ENCODE peak calls at places on chromosomes 3 and 15, in six cellular contexts. A, X, V, B, E and C are unnamed samples. For H3K4me1, the result is how much of the 10 kb centered on the place peaks cover.

GRCh38 chr3:105285653-105286241 is 81.0 kb upstream of the ALCAM start:
- DNase-seq in E (no peak), A (no peak), B (no peak), X (no peak), V (no peak), C (no peak)

GRCh38 chr3:129502641-129503386 is 25.6 kb upstream of the RHO start:
- DNase-seq in V (no peak), A (no peak), E (no peak), X (no peak), B (no peak), C (no peak)

GRCh38 chr3:127256138-127256537 is 31.7 kb downstream of the PRR20G start:
- DNase-seq in A (no peak), E (no peak), B (no peak), X (no peak), V (no peak), C (no peak)

GRCh38 chr3:158152186-158152585 is 42.3 kb downstream of the RSRC1 start:
- DNase-seq in B (no peak), E (no peak), A (no peak), X (peak), V (no peak), C (no peak)

GRCh38 chr3:42796332-42796885 is 7.9 kb downstream of the HIGD1A start:
- DNase-seq in B (no peak), E (no peak), X (no peak), V (no peak), A (no peak), C (no peak)

GRCh38 chr3:98008751-98009373 is 26.3 kb downstream of the GABRR3 start:
- DNase-seq in A (no peak), V (peak), E (no peak), B (no peak), X (no peak), C (no peak)

GRCh38 chr3:12420393-12420792 is 63.9 kb upstream of the TSEN2 start:
- DNase-seq in X (no peak), V (no peak), A (no peak), E (no peak), B (no peak), C (no peak)

GRCh38 chr3:127589600-127590281 is 792 bp downstream of the TPRA1 start:
- DNase-seq in E (peak), A (peak), B (peak), X (no peak), V (peak), C (no peak)

GRCh38 chr3:74633021-74633420 is 18.6 kb upstream of the CNTN3 start:
- DNase-seq in X (no peak), B (no peak), E (no peak), V (no peak), A (no peak), C (no peak)

GRCh38 chr3:149971403-149972075 is 844 bp upstream of the PFN2 start:
- DNase-seq in E (peak), X (no peak), B (no peak), V (peak), A (peak), C (peak)

GRCh38 chr3:65851827-65852226 is 186.9 kb downstream of the MAGI1 start:
- DNase-seq in E (no peak), V (no peak), B (no peak), X (peak), A (no peak), C (no peak)

GRCh38 chr3:113825090-113825489 is 13.5 kb upstream of the GRAMD1C start:
- DNase-seq in X (peak), A (no peak), V (no peak), B (no peak), E (no peak), C (no peak)

GRCh38 chr3:79937567-79937966 is 169.8 kb upstream of the ROBO1 start:
- DNase-seq in V (no peak), E (no peak), B (peak), X (no peak), A (no peak), C (no peak)

GRCh38 chr3:9770276-9770812 is 597 bp upstream of the CAMK1 start:
- DNase-seq in V (no peak), B (no peak), A (peak), X (peak), E (peak), C (no peak)

GRCh38 chr3:177150970-177151627 is 46.2 kb downstream of the TBL1XR1 start:
- DNase-seq in X (peak), V (no peak), B (no peak), E (no peak), A (no peak), C (no peak)

GRCh38 chr15:70329179-70329578 is 231.5 kb upstream of the TLE3 start:
- DNase-seq in E (no peak), X (no peak), A (no peak), B (no peak), V (no peak), C (no peak)

GRCh38 chr3:129119365-129120100 is 2.1 kb downstream of the RAB43 start:
- DNase-seq in B (no peak), X (no peak), A (peak), V (peak), E (no peak), C (peak)

GRCh38 chr3:9765865-9766264 is 3.9 kb downstream of the CAMK1 start:
- DNase-seq in V (no peak), B (no peak), X (no peak), A (no peak), E (no peak), C (no peak)

GRCh38 chr15:47756872-47757271 is 39.6 kb downstream of the SEMA6D start:
- DNase-seq in V (peak), X (peak), A (peak), B (no peak), E (no peak), C (no peak)

GRCh38 chr3:189490749-189491148 is 140.4 kb upstream of the TP63 start:
- DNase-seq in A (peak), E (no peak), B (no peak), V (no peak), X (no peak), C (no peak)

DNA sequence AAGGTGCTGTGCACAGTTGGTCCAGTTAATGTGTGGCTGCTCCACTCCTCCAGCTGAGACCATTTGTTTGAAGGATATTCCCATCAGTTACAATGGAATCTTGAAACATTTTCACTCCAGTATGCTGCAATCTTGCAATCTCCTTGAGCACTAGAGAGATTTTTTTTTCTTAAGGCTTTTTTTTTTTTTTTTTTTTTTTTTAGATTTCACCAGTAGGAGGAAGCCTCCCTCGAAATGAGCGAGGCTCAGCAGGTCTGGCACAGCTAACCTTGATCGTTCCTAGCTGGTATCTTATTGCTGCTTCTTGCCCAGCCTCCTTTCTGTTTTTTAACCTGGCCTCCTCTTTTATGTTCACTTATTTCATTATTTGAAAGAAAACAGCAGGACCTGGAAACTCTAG is 48.1 kb downstream of the RAP2B start:
- DNase-seq in B (peak), E (no peak), A (no peak), X (peak), V (no peak), C (no peak)
- H3K27ac ChIP-seq in B (no peak), E (no peak), A (no peak), X (no peak), V (no peak), C (no peak)

DNA sequence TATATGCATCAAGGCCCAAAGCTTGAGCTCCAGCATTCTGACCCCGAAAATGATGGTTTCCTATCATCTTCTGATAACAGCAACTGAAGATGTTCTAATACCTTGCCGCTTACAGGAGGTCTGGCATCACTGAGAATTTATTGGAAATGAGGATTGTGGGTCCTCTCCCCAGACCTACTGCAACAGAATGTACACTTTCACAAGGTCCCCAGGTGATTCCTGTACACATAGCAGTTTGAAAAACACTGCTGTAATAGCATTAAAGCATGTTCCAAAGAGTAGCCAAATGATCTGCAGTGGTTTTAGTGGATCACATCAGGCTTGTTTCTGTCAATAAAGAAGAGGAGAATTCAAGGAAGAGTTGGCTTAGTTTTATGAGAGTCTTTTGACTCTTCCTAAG is 11.3 kb downstream of the TGFBR2 start:
- DNase-seq in E (no peak), A (no peak), X (no peak), V (no peak), B (no peak), C (no peak)
- H3K4me1 ChIP-seq in E (half or more), A (half or more), X (under half), V (under half), B (under half), C (half or more)

DNA sequence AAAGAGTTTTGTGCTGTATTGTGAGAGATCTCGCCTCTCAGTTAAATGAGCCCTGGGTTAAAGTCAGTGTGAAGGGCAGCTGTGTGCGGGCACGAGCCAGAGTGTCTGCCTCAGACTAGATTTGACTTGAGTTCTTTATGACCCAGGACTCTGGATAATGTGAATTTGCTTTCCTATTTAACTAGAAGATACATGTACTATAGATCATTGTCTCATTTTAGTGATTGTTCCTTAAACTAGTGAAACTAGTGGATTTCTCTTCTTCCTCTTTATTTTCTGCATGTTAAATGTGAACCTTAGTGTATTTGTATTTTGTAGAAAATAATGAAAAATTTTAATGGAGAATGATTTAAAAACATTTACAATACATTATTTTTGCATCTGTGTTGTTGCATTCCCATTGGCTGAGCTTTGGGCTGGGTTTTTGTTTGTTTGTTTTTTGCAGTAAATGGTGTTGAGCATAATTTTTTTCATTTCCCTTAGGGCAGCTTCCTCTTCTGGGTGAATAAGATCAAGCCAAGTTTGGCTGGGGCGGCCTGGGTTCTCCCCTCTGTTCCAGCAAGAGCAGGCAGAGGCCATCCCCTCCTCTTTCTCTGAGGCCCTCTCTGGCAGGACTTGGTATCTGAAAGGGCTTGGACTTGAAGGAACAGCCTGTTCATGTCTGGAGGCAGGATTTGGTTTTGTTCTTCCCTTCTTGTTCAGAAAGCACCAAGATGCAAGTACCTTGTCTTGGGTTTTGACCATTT is 15.0 kb downstream of the GCSAM start:
- DNase-seq in A (peak), X (no peak), E (no peak), B (peak), V (no peak), C (no peak)
- H3K4me3 ChIP-seq in A (no peak), X (no peak), E (no peak), B (no peak), V (no peak), C (no peak)

DNA sequence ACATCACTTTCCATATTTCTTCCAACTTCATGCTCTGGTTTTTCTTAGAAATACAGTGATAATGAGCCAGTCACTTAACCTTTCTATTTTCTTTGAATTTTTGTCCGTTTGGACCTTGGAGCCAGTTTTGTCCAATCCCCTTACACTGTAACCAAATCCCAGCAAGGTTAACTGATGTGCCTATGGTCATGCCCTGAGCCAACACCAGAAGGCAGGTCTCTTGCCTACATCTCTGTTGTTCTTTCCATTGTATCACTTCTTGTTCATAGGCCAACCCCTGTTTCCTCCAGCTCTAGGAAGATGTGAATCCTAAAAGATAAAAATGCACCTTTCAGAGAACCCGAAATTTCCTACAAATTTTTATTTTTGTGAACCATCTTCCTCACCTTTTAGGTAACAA is 122.7 kb downstream of the CMSS1 start:
- DNase-seq in B (no peak), E (no peak), V (no peak), A (no peak), X (no peak), C (no peak)
- H3K27ac ChIP-seq in B (no peak), E (peak), V (no peak), A (peak), X (no peak), C (no peak)

GRCh38 chr3:71425491-71426071 is 157.9 kb downstream of the FOXP1 start:
- DNase-seq in X (no peak), V (no peak), A (no peak), B (no peak), E (no peak), C (no peak)

GRCh38 chr3:71429610-71429988 is 153.9 kb downstream of the FOXP1 start:
- DNase-seq in E (no peak), V (no peak), A (no peak), B (no peak), X (no peak), C (no peak)

GRCh38 chr3:71432044-71432970 is 151.2 kb downstream of the FOXP1 start:
- DNase-seq in A (no peak), E (no peak), X (no peak), B (no peak), V (no peak), C (peak)

GRCh38 chr3:71430941-71431552 is 152.5 kb downstream of the FOXP1 start:
- DNase-seq in E (no peak), B (no peak), X (no peak), A (no peak), V (no peak), C (no peak)

DNA sequence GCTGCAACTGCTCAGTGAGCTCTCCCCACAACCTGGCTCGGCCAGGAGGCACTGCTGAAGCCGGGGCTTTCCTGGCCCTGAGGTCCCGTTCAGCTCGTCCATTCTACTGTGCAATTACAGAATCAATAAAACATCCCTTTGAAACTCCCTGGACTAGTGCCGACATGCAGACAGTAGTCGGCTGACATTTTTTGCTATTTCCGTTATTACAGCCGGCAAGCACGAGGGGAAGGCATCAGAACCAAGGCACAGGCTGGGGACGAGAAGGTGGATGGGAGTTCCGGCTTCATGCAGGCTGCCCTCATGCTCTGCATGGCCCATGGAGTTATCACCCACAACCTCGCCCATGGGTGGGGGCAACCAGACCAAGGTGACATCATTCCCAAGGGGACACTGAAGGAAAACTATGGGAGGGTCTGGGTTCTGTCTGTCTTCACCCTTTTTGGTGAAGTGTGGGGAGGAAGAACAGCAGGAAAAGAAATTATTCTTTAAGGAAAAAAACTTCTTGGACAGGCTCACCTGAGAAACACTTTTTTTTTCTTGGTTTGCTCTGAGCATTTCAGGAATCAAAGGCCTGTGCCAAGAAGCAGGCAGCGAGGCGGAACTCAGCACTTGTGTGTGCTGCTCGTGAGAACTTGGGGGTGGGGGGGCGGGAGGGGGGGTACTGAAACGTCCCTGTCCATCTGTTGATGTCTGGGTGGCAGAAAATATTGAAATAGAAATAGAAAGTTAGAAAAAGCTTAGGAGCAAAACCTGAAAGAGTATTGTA is 154.5 kb downstream of the FOXP1 start:
- DNase-seq in B (no peak), V (no peak), E (no peak), X (peak), A (peak), C (peak)
- H3K4me1 ChIP-seq in B (under half), V (under half), E (under half), X (under half), A (under half), C (half or more)

GRCh38 chr3:69364354-69364753 is 21.5 kb downstream of the FRMD4B start:
- DNase-seq in X (peak), B (no peak), V (peak), A (no peak), E (no peak), C (no peak)

GRCh38 chr3:69367586-69367985 is 18.3 kb downstream of the FRMD4B start:
- DNase-seq in A (no peak), E (no peak), X (no peak), B (no peak), V (no peak), C (no peak)

GRCh38 chr3:69368129-69368741 is 17.7 kb downstream of the FRMD4B start:
- DNase-seq in V (peak), A (peak), X (peak), B (no peak), E (no peak), C (no peak)

GRCh38 chr3:69370945-69371301 is 15.0 kb downstream of the FRMD4B start:
- DNase-seq in B (no peak), A (no peak), E (no peak), X (no peak), V (no peak), C (no peak)

DNA sequence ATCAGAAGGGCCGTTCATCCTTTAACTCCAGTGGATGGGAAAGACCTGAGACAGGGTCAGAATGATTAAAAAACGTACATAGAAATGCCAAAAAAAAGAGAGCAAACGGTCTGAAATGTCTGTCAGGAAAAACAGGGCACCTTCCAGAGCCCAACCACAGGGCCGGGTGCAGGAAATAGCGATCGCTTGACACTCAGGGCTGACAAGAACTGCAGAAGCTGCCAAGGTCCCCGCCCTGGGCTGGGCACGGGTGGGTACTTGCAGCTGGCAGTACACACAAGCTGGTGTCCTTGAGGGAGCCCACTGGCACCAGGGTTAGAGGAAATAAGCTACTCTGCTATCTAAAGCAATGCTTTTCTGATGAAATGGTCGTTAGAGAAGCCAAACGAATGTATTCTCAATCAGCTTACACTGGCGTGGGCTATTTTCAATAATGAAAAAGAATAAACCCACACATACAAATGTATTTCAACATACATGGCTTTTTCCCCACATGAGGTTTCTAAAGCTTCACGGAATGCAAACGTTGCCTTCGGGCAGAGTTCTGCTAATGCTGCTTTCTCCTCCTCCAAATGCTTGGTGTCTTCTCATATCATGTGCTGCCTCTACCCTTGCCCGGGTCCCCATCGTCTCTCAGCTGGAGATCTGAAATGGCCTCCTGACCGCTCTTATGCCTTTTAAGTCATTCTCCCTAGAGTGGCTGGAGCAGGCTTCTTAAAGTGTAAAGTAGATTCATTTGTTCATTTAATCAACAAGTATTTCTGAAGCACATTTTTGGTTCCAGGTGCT is 15.5 kb downstream of the FRMD4B start:
- DNase-seq in B (no peak), E (peak), V (no peak), A (peak), X (no peak), C (no peak)
- H3K4me3 ChIP-seq in B (no peak), E (peak), V (no peak), A (no peak), X (no peak), C (no peak)

GRCh38 chr15:71747128-71748083 is 62.9 kb upstream of the NR2E3 start:
- DNase-seq in X (peak), B (no peak), A (no peak), V (no peak), E (no peak), C (no peak)

GRCh38 chr15:71746719-71747118 is 63.6 kb upstream of the NR2E3 start:
- DNase-seq in A (peak), B (no peak), E (no peak), X (no peak), V (no peak), C (no peak)

GRCh38 chr15:71739355-71739754 is 71.0 kb upstream of the NR2E3 start:
- DNase-seq in X (no peak), V (no peak), B (no peak), A (no peak), E (no peak), C (no peak)

GRCh38 chr15:71743861-71744382 is 66.4 kb upstream of the NR2E3 start:
- DNase-seq in A (peak), X (peak), E (no peak), V (peak), B (peak), C (peak)

GRCh38 chr15:71742964-71743363 is 67.4 kb upstream of the NR2E3 start:
- DNase-seq in V (no peak), X (no peak), B (no peak), A (no peak), E (no peak), C (no peak)
- H3K27ac ChIP-seq in V (no peak), X (no peak), B (no peak), A (no peak), E (no peak), C (no peak)

GRCh38 chr3:52084954-52085730 is 28.8 kb upstream of the DUSP7 start:
- DNase-seq in E (no peak), B (no peak), X (no peak), V (no peak), A (no peak), C (no peak)
- H3K4me1 ChIP-seq in E (under half), B (under half), X (under half), V (under half), A (under half), C (under half)

DNA sequence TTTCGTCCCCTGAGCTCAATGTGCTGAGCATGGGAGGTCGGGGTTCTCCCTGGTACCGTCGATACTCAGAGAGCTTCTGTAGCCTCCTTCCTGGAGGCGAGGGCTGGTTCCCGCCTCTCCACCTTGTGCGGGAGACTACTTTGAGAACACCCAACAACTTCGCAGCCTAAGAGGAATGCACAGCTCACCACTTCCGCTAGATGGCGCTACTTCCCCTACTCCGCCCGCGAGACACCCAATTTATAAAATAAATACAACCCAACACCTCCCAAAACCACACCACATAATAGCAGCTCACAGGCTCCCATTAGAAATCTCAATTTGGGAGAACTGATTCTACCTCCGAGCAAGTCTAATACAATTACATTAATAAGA is 1.2 kb downstream of the RGMA start:
- DNase-seq in V (peak), A (peak), B (peak), E (peak), X (peak), C (peak)
- H3K4me3 ChIP-seq in V (peak), A (peak), B (peak), E (peak), X (peak), C (peak)